ENCODE peak calls at places on chromosomes 16 and 17, in seven cellular contexts. Q, S, Z, B, K, A and V are unnamed samples.

GRCh38 chr16:80330803-80331202 is 210.0 kb upstream of the DYNLRB2 start:
- DNase-seq in Q (no peak), S (no peak), Z (no peak), B (no peak), K (no peak), A (no peak), V (no peak)

GRCh38 chr17:64320613-64321553 is 57.8 kb upstream of the TEX2 start:
- DNase-seq in Q (peak; percentile 73), S (peak; percentile 62), Z (peak; percentile 88), B (peak; percentile 87), K (peak; percentile 88), A (peak; percentile 98), V (peak; percentile 92)

GRCh38 chr17:72287586-72287985 is 166.8 kb downstream of the SOX9 start:
- DNase-seq in Q (no peak), S (no peak), Z (no peak), B (no peak), K (no peak), A (no peak), V (no peak)

GRCh38 chr16:72664122-72664479 is 383.8 kb downstream of the ZFHX3 start:
- DNase-seq in Q (no peak), S (no peak), Z (no peak), B (peak; percentile 46), K (no peak), A (peak; percentile 9), V (no peak)

GRCh38 chr17:17059301-17059890 is 17.1 kb downstream of the MPRIP start:
- DNase-seq in Q (no peak), S (no peak), Z (no peak), B (no peak), K (no peak), A (no peak), V (peak; percentile 25)

GRCh38 chr16:80507538-80507937 is 33.3 kb upstream of the DYNLRB2 start:
- DNase-seq in Q (no peak), S (no peak), Z (no peak), B (no peak), K (no peak), A (no peak), V (no peak)

GRCh38 chr17:16987001-16987829 is 15.3 kb upstream of the TNFRSF13B start:
- DNase-seq in Q (peak; percentile 9), S (no peak), Z (no peak), B (no peak), K (no peak), A (no peak), V (peak; percentile 26)

GRCh38 chr17:64203630-64204029 is 59.4 kb downstream of the TEX2 start:
- DNase-seq in Q (no peak), S (no peak), Z (no peak), B (no peak), K (no peak), A (no peak), V (no peak)

GRCh38 chr17:41647940-41648410 is 23.6 kb upstream of the KRT17 start:
- DNase-seq in Q (peak; percentile 79), S (peak; percentile 65), Z (peak; percentile 65), B (peak; percentile 78), K (peak; percentile 94), A (peak; percentile 85), V (peak; percentile 97)

GRCh38 chr17:82320956-82321927 is 3.8 kb upstream of the CD7 start:
- DNase-seq in Q (no peak), S (no peak), Z (no peak), B (peak; percentile 36), K (peak; percentile 63), A (no peak), V (peak; percentile 75)

GRCh38 chr16:3774156-3774767 is 56.9 kb upstream of the TRAP1 start:
- DNase-seq in Q (no peak), S (no peak), Z (peak; percentile 26), B (peak; percentile 28), K (no peak), A (no peak), V (no peak)

GRCh38 chr16:57609541-57610401 is 18.7 kb upstream of the ADGRG1 start:
- DNase-seq in Q (peak; percentile 95), S (no peak), Z (peak; percentile 41), B (no peak), K (no peak), A (no peak), V (peak; percentile 30)

DNA sequence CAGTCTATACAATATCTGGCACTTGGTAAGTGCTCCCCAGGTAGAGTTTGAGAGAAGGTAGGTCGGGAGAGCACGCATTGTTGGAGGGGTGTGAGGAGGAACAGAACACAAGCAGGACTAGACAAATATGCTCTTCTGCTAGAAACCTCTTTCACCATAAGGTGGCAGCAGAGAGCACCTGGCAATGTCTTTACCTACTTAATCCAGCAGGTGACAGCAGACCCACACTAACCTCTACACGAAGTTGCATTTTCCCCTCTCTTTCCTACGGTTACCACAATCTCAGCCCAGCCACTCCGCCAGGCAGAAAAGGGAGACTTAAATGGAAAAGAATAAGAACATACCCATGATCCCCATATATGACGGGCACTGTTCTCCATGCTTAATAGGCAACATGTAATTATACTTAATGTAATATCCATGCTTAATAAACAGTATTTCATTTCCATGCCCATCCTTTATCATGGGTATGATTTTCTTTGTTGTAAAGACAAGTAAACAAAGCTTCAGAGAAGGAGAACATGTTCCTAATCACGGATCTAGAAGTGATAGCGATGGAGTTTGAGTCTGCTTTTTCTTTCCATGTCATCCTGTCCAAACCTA is 55.1 kb upstream of the CCL2 start:
- DNase-seq in Q (peak; percentile 76), S (peak; percentile 50), Z (peak; percentile 87), B (peak; percentile 85), K (peak; percentile 90), A (peak; percentile 77), V (peak; percentile 90)
- H2AFZ ChIP-seq in Q (peak overlapping the region; percentile 7), S (no peak overlapping the region), Z (no peak overlapping the region), B (no peak overlapping the region), K (peak overlapping the region; percentile 67), A (no peak overlapping the region), V (peak overlapping the region; percentile 15)

GRCh38 chr17:36813357-36813756 is 123.9 kb upstream of the LHX1 start:
- DNase-seq in Q (no peak), S (no peak), Z (no peak), B (no peak), K (no peak), A (no peak), V (peak; percentile 72)

GRCh38 chr17:36814958-36815357 is 122.3 kb upstream of the LHX1 start:
- DNase-seq in Q (no peak), S (no peak), Z (no peak), B (no peak), K (no peak), A (no peak), V (no peak)

GRCh38 chr17:36816214-36816613 is 121.1 kb upstream of the LHX1 start:
- DNase-seq in Q (no peak), S (no peak), Z (no peak), B (no peak), K (peak; percentile 1), A (no peak), V (no peak)

GRCh38 chr17:36813957-36814356 is 123.3 kb upstream of the LHX1 start:
- DNase-seq in Q (no peak), S (no peak), Z (no peak), B (no peak), K (no peak), A (no peak), V (no peak)

GRCh38 chr17:36812762-36813161 is 124.5 kb upstream of the LHX1 start:
- DNase-seq in Q (no peak), S (no peak), Z (no peak), B (peak; percentile 9), K (peak; percentile 27), A (no peak), V (no peak)
- H2AFZ ChIP-seq in Q (no peak overlapping the region), S (no peak overlapping the region), Z (no peak overlapping the region), B (no peak overlapping the region), K (peak overlapping the region; percentile 58), A (no peak overlapping the region), V (no peak overlapping the region)

DNA sequence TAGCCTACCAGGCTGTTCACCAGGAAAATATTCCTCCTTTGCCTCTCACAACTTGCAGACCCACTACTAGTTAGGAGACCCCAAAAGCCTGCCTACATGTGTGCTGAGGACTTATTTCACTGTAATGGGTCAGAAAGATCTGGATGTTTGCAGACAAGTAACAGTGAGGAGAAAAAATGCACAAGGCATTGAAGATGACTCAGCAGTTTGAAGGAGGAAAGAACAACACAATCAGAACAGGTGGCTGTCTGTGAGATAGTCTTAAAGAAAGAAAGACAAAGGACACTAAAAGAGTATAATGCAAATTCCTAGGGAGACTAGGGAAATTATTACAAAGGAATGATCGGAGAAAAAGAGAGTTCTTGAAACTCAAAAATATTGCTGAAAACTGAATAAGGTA is 69.0 kb downstream of the ANKFN1 start:
- DNase-seq in Q (no peak), S (peak; percentile 2), Z (no peak), B (peak; percentile 23), K (no peak), A (no peak), V (no peak)
- H2AFZ ChIP-seq in Q (no peak overlapping the region), S (peak overlapping the region; percentile 41), Z (no peak overlapping the region), B (peak overlapping the region; percentile 19), K (peak overlapping the region; percentile 71), A (no peak overlapping the region), V (peak overlapping the region; percentile 52)

DNA sequence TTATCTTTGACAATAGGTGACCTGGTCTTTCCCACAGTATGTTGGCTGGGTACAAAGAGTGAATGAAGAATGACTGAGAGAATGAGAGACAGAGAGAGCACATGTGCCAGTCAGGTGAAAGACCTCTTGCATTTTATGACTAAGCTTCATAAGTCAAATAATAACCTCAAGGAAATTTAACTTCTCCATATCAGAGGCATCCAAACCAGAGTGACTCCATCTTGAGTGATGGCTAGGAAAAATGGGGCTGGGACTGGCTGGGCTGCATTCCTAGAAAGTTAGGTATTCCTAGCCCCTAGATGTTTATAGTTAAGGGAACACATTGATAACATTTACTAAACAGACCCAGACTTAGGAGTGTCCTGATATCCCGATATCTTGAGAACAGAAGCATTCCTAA is 3.9 kb upstream of the RBL2 start:
- DNase-seq in Q (no peak), S (no peak), Z (no peak), B (no peak), K (no peak), A (peak; percentile 19), V (no peak)
- H2AFZ ChIP-seq in Q (no peak overlapping the region), S (peak overlapping the region; percentile 14), Z (no peak overlapping the region), B (no peak overlapping the region), K (no peak overlapping the region), A (no peak overlapping the region), V (no peak overlapping the region)

GRCh38 chr16:63323055-63323454 is 1286.8 kb upstream of the CDH8 start:
- DNase-seq in Q (no peak), S (no peak), Z (no peak), B (peak; percentile 15), K (no peak), A (peak; percentile 2), V (no peak)
- H2AFZ ChIP-seq in Q (no peak overlapping the region), S (no peak overlapping the region), Z (no peak overlapping the region), B (no peak overlapping the region), K (no peak overlapping the region), A (no peak overlapping the region), V (no peak overlapping the region)

GRCh38 chr17:4635823-4636375 is 5.6 kb downstream of the ALOX15 start:
- DNase-seq in Q (peak; percentile 8), S (no peak), Z (no peak), B (no peak), K (no peak), A (no peak), V (peak; percentile 41)
- H2AFZ ChIP-seq in Q (peak overlapping the region; percentile 15), S (no peak overlapping the region), Z (no peak overlapping the region), B (no peak overlapping the region), K (peak overlapping the region; percentile 69), A (no peak overlapping the region), V (no peak overlapping the region)